ENCODE peak calls at places on chromosomes 16 and 17, in ten cellular contexts. A is CD4-positive, CD25-positive, alpha-beta regulatory T cell; V is IMR-90; Z is lung; G is transverse colon; T is aorta; L is A549; E is mesenchymal stem cell; W is heart right ventricle; D is colonic mucosa. O is an unnamed sample.

GRCh38 chr17:79905832-79906231 is 66.6 kb upstream of the CBX4 start:
- DNase-seq in E (no peak), G (no peak), V (no peak), Z (no peak), T (no peak), D (no peak), W (no peak), A (no peak), L (peak; percentile 77), O (no peak)

GRCh38 chr17:39543669-39544068 is 64.1 kb downstream of the NEUROD2 start:
- DNase-seq in E (no peak), G (no peak), L (no peak), A (no peak), T (no peak), Z (no peak), W (no peak), V (no peak), D (no peak), O (no peak)

GRCh38 chr17:44008205-44008909 is 3.9 kb downstream of the NAGS start:
- DNase-seq in G (no peak), V (no peak), T (no peak), L (no peak), D (no peak), E (no peak), Z (no peak), W (no peak), A (no peak), O (no peak)

GRCh38 chr17:50677851-50678375 is 29.8 kb downstream of the ANKRD40 start:
- DNase-seq in E (no peak), Z (no peak), A (no peak), V (no peak), G (no peak), W (no peak), D (no peak), T (peak; percentile 28), L (no peak), O (no peak)

GRCh38 chr16:50066482-50067289 is 916 bp downstream of the HEATR3 start:
- DNase-seq in A (no peak), E (no peak), Z (no peak), V (no peak), G (no peak), T (no peak), D (no peak), L (no peak), W (no peak), O (no peak)

GRCh38 chr17:77897741-77898301 is 60.7 kb upstream of the TNRC6C start:
- DNase-seq in T (peak; percentile 6), A (no peak), L (no peak), W (no peak), E (no peak), G (no peak), D (no peak), Z (no peak), V (no peak), O (no peak)

GRCh38 chr17:47978324-47978723 is 7.4 kb downstream of the CDK5RAP3 start:
- DNase-seq in G (peak; percentile 50), W (peak; percentile 42), D (no peak), A (peak; percentile 16), Z (no peak), L (peak; percentile 93), V (peak; percentile 54), T (peak; percentile 72), E (peak; percentile 63), O (peak; percentile 8)

GRCh38 chr17:66233023-66233753 is 4.0 kb upstream of the APOH start:
- DNase-seq in V (no peak), E (no peak), D (no peak), W (no peak), T (no peak), A (no peak), L (no peak), G (no peak), Z (no peak), O (no peak)

DNA sequence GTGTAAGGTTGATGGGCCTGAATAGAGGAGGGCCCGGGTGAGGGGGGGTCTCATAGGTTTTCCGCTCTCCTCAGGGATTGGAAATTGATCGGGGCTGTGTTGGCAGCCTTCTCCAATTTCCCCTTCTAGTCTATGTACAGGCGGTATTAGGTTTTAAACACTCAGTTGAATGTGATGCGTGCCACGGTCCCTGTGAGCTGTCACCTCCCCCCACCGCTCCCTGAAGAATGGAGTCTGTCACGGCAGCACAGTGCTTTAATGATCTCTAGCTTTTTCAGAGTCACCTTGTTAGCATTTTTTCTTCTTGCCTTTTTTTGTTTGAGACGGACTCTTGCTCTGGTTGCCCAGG is 800 bp downstream of the COX4I1 start:
- DNase-seq in A (no peak), Z (no peak), D (peak; percentile 28), V (no peak), L (no peak), T (no peak), E (no peak), G (no peak), W (no peak), O (no peak)
- H3K27ac ChIP-seq in A (peak overlapping the region; percentile 93), Z (peak overlapping the region; percentile 97), D (peak overlapping the region; percentile 89), V (peak overlapping the region; percentile 74), L (peak overlapping the region; percentile 98), T (no peak overlapping the region), E (no peak overlapping the region), G (peak overlapping the region; percentile 99), W (peak overlapping the region; percentile 96), O (peak overlapping the region; percentile 90)

GRCh38 chr17:75390982-75391381 is 14.5 kb downstream of the GRB2 start:
- DNase-seq in A (no peak), T (no peak), W (no peak), G (no peak), L (no peak), D (no peak), V (peak; percentile 39), E (no peak), Z (no peak), O (no peak)

GRCh38 chr17:75393523-75394331 is 11.8 kb downstream of the GRB2 start:
- DNase-seq in D (peak; percentile 100), V (peak; percentile 98), W (peak; percentile 99), L (peak; percentile 99), T (peak; percentile 99), E (peak; percentile 99), Z (peak; percentile 99), G (peak; percentile 99), A (peak; percentile 76), O (peak; percentile 80)

GRCh38 chr17:75394332-75394918 is 11.1 kb downstream of the GRB2 start:
- DNase-seq in V (no peak), D (no peak), L (no peak), G (no peak), T (no peak), A (no peak), W (no peak), E (peak; percentile 24), Z (no peak), O (no peak)

GRCh38 chr17:75396025-75396424 is 9.5 kb downstream of the GRB2 start:
- DNase-seq in A (no peak), T (no peak), E (no peak), V (no peak), G (no peak), W (no peak), D (no peak), L (no peak), Z (no peak), O (no peak)

DNA sequence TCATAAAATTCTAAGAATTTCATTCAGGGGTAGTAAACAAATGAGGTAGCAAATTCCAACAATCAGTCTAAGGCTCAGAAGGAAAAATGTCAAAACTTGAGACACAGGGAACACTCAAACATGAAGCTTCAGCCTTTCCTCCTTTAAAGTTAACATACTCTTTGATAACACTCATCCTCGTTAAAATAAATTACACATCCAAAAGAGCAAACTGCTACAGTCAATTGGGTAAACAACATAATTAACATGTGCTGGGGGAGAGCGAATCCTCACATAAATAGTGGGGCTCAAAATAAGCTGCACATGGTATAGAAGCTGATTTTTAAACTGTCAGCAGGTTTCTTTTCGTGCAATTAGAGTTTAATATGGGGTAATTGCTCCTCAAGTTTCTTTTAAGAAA is 12.9 kb downstream of the GRB2 start:
- DNase-seq in E (no peak), D (no peak), Z (no peak), A (no peak), G (no peak), V (no peak), T (no peak), L (no peak), W (no peak), O (no peak)
- H3K4me1 ChIP-seq in E (peaks cover 5% of the 10 kb centered on the region), D (peaks cover 10% of the 10 kb centered on the region), Z (peaks cover 23% of the 10 kb centered on the region), A (peaks cover 56% of the 10 kb centered on the region), G (peaks cover 43% of the 10 kb centered on the region), V (no peaks in the 10 kb centered on the region), T (peaks cover 8% of the 10 kb centered on the region), L (peaks cover 30% of the 10 kb centered on the region), W (peaks cover 96% of the 10 kb centered on the region), O (peaks cover 65% of the 10 kb centered on the region)

DNA sequence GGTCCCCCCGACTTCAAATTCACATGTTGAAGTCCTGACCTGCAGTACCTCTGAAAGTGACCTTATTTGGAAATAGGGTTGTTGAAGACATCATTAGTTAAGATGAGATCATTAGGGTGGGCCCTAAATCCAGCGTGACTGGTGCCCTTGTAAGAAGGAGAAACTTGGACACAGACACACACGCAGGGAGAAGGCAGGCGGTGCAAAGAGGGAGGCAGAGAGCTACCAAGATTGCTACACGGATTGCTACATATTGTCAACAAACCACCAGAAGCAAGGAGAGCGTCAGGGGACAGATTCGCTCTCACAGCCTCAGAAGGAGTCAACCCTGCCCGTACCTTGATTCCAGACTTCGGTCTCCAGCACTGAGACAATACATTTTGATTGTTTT is 6.8 kb upstream of the WBP2 start:
- DNase-seq in D (no peak), V (no peak), Z (no peak), T (no peak), W (no peak), L (no peak), A (no peak), E (peak; percentile 81), G (no peak), O (no peak)
- H3K27ac ChIP-seq in D (no peak overlapping the region), V (no peak overlapping the region), Z (no peak overlapping the region), T (no peak overlapping the region), W (no peak overlapping the region), L (no peak overlapping the region), A (no peak overlapping the region), E (no peak overlapping the region), G (peak overlapping the region; percentile 34), O (no peak overlapping the region)

GRCh38 chr16:46789075-46789474 is 40.9 kb upstream of the MYLK3 start:
- DNase-seq in L (no peak), E (no peak), W (no peak), Z (no peak), G (no peak), A (no peak), T (no peak), V (no peak), D (no peak), O (no peak)

GRCh38 chr16:46790599-46791270 is 40.2 kb downstream of the C16orf87 start:
- DNase-seq in W (no peak), G (no peak), Z (no peak), D (no peak), E (no peak), A (no peak), T (no peak), V (no peak), L (no peak), O (no peak)

GRCh38 chr16:46787909-46788308 is 39.8 kb upstream of the MYLK3 start:
- DNase-seq in E (no peak), D (no peak), T (no peak), V (no peak), W (no peak), G (no peak), A (no peak), Z (no peak), L (no peak), O (no peak)

GRCh38 chr16:46793841-46794240 is 37.1 kb downstream of the C16orf87 start:
- DNase-seq in A (no peak), L (no peak), E (no peak), W (no peak), G (no peak), Z (no peak), T (no peak), V (no peak), D (no peak), O (no peak)

DNA sequence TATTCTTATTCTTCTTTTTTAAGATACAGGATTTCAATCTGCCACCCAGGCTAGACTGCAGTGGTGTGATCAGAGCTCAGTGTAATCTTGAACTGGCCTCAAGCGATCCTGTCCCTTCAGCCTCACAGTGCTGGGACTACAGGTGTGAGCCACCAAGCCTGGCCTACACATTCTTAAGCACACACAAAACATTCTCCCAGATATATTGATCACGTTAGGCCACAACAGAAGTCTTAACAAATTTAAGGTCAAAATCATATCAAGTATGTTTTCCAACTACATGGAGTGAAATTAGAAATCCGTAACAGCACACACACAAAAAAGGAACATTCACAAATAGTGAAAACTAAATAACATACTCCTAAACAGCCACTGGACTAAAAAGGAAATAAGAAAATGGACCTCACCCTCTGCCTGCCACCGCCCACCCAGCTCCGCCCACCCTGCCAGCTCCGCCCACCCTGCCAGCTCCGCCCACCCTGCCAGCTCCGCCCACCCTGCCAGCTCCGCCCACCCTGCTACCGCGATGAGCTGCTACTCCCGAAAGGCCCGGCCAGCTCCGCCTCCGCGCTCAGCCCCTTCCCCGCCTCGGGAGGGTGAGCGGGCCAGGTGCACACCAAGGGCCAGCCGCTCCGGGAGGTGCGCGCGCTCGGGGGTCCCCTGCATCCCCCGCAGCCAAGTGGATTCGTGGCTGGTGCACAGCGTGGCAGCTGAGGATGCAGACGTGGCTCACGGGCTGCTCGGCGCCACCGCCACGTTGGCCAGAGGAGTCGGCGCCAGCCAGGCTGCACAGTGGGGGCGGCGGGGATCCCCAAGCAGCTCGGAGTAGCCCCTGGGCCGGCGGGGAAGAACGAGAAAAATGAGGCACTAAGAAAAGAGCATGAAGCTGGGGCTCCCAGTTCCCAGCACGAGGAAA is 41.2 kb downstream of the C16orf87 start:
- DNase-seq in L (peak; percentile 54), V (peak; percentile 41), A (peak; percentile 78), G (peak; percentile 83), Z (peak; percentile 82), D (peak; percentile 90), T (peak; percentile 87), E (peak; percentile 62), W (peak; percentile 73), O (peak; percentile 79)
- H3K4me1 ChIP-seq in L (peaks cover 3% of the 10 kb centered on the region), V (peaks cover 4% of the 10 kb centered on the region), A (peaks cover 17% of the 10 kb centered on the region), G (no peaks in the 10 kb centered on the region), Z (no peaks in the 10 kb centered on the region), D (no peaks in the 10 kb centered on the region), T (no peaks in the 10 kb centered on the region), E (peaks cover 4% of the 10 kb centered on the region), W (peaks cover 29% of the 10 kb centered on the region), O (peaks cover 4% of the 10 kb centered on the region)